ENCODE peak calls at places on chromosomes 3 and 15, in four cellular contexts. A is uterus, L is GM12865, G is A549. H is an unnamed sample.

GRCh38 chr15:49036650-49037545 is 9.3 kb downstream of the SECISBP2L start:
- DNase-seq in A (no peak), L (no peak), G (no peak), H (no peak)

GRCh38 chr15:81288040-81288439 is 35.9 kb downstream of the STARD5 start:
- DNase-seq in A (no peak), L (no peak), G (no peak), H (no peak)

GRCh38 chr3:186024210-186024609 is 84.7 kb downstream of the ETV5 start:
- DNase-seq in A (peak), L (no peak), G (no peak), H (no peak)

GRCh38 chr3:197331131-197331530 is 32.7 kb upstream of the DLG1 start:
- DNase-seq in A (no peak), L (peak), G (no peak), H (no peak)

GRCh38 chr3:15726043-15726442 is 71.7 kb downstream of the ANKRD28 start:
- DNase-seq in A (no peak), L (peak), G (no peak), H (peak)

GRCh38 chr3:105930733-105931132 is 61.9 kb upstream of the CBLB start:
- DNase-seq in A (no peak), L (no peak), G (no peak), H (no peak)

GRCh38 chr15:92954578-92954977 is 54.5 kb downstream of the CHD2 start:
- DNase-seq in A (no peak), L (peak), G (peak), H (no peak)

GRCh38 chr3:46398186-46398955 is 8.5 kb downstream of the CCR5AS start:
- DNase-seq in A (no peak), L (no peak), G (no peak), H (no peak)

GRCh38 chr15:60419752-60420151 is 22.0 kb upstream of the ANXA2 start:
- DNase-seq in A (no peak), L (no peak), G (no peak), H (no peak)

GRCh38 chr15:63110428-63111026 is 11.1 kb upstream of the LACTB start:
- DNase-seq in A (no peak), L (no peak), G (no peak), H (no peak)

GRCh38 chr3:10646531-10647335 is 141.3 kb upstream of the ATP2B2 start:
- DNase-seq in A (no peak), L (no peak), G (no peak), H (no peak)

GRCh38 chr3:66039590-66039887 is 821 bp upstream of the MAGI1 start:
- DNase-seq in A (peak), L (no peak), G (peak), H (peak)

GRCh38 chr3:13134166-13134878 is 61.1 kb upstream of the IQSEC1 start:
- DNase-seq in A (no peak), L (no peak), G (no peak), H (no peak)

GRCh38 chr3:136209921-136210320 is 13.8 kb upstream of the MSL2 start:
- DNase-seq in A (no peak), L (no peak), G (no peak), H (no peak)

GRCh38 chr3:169147246-169148008 is 516.1 kb downstream of the MECOM start:
- DNase-seq in A (no peak), L (no peak), G (peak), H (peak)

GRCh38 chr15:98958918-98959639 is 48.5 kb downstream of the PGPEP1L start:
- DNase-seq in A (no peak), L (no peak), G (no peak), H (no peak)

GRCh38 chr3:129560269-129560787 is 17.4 kb downstream of the H1-8 start:
- DNase-seq in A (peak), L (no peak), G (no peak), H (no peak)

GRCh38 chr3:152835311-152836102 is 576 bp downstream of the P2RY1 start:
- DNase-seq in A (peak), L (peak), G (peak), H (peak)

GRCh38 chr3:120192579-120192978 is 92.4 kb downstream of the GPR156 start:
- DNase-seq in A (no peak), L (no peak), G (no peak), H (no peak)

GRCh38 chr3:109647985-109648384 is 310.6 kb upstream of the DPPA4 start:
- DNase-seq in A (no peak), L (no peak), G (no peak), H (no peak)

GRCh38 chr15:101386006-101386405 is 91.0 kb upstream of the SNRPA1 start:
- DNase-seq in A (no peak), L (no peak), G (no peak), H (no peak)

GRCh38 chr15:22232675-22233074 is 152.3 kb downstream of the OR4M2 start:
- DNase-seq in A (no peak), L (no peak), G (no peak), H (no peak)

GRCh38 chr3:58526124-58526957 is 10.6 kb downstream of the ACOX2 start:
- DNase-seq in A (no peak), L (no peak), G (peak), H (no peak)

GRCh38 chr3:138948371-138949001 is 1.5 kb downstream of the FOXL2NB start:
- DNase-seq in A (no peak), L (no peak), G (no peak), H (no peak)

GRCh38 chr15:77865106-77865630 is 212.3 kb downstream of the TBC1D2B start:
- DNase-seq in A (peak), L (no peak), G (no peak), H (no peak)

GRCh38 chr3:127037423-127037841 is 54.5 kb downstream of the PLXNA1 start:
- DNase-seq in A (no peak), L (no peak), G (no peak), H (no peak)

GRCh38 chr15:98776607-98777281 is 128.4 kb downstream of the IGF1R start:
- DNase-seq in A (peak), L (peak), G (no peak), H (peak)

GRCh38 chr3:93984618-93985017 is 4.7 kb downstream of the ARL13B start:
- DNase-seq in A (no peak), L (no peak), G (no peak), H (no peak)
- TF ChIP-seq CTCF in A (no peak), L (no peak), G (no peak), H (no peak)

GRCh38 chr15:52464040-52464439 is 64.6 kb downstream of the MYO5A start:
- DNase-seq in A (no peak), L (no peak), G (no peak), H (no peak)

GRCh38 chr15:52464478-52464877 is 64.2 kb downstream of the MYO5A start:
- DNase-seq in A (no peak), L (peak), G (no peak), H (peak)

GRCh38 chr15:52466134-52466701 is 62.5 kb downstream of the MYO5A start:
- DNase-seq in A (no peak), L (peak), G (no peak), H (peak)

GRCh38 chr15:52462806-52463360 is 65.8 kb downstream of the MYO5A start:
- DNase-seq in A (no peak), L (peak), G (no peak), H (no peak)

DNA sequence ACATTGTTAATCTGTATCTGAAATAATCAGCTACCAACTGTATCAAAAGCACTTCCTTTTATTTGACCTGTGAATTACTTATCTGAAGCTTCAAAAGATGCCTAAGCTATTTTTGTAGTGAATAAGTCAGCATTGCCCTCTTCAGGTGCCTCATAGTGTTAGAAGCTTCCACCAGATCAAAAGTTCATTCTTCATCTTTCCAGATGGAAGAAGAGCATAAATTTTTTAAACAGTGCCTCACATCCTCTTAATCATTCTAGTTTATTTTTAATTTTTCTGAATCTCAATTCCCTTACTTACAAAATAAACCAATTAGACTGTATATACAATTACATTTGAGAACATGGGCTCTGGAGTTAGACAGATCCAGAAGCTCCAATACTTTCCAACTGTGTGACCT is 65.0 kb downstream of the MYO5A start:
- DNase-seq in A (no peak), L (peak), G (peak), H (peak)
- TF ChIP-seq CTCF in A (no peak), L (peak), G (peak), H (no peak)

DNA sequence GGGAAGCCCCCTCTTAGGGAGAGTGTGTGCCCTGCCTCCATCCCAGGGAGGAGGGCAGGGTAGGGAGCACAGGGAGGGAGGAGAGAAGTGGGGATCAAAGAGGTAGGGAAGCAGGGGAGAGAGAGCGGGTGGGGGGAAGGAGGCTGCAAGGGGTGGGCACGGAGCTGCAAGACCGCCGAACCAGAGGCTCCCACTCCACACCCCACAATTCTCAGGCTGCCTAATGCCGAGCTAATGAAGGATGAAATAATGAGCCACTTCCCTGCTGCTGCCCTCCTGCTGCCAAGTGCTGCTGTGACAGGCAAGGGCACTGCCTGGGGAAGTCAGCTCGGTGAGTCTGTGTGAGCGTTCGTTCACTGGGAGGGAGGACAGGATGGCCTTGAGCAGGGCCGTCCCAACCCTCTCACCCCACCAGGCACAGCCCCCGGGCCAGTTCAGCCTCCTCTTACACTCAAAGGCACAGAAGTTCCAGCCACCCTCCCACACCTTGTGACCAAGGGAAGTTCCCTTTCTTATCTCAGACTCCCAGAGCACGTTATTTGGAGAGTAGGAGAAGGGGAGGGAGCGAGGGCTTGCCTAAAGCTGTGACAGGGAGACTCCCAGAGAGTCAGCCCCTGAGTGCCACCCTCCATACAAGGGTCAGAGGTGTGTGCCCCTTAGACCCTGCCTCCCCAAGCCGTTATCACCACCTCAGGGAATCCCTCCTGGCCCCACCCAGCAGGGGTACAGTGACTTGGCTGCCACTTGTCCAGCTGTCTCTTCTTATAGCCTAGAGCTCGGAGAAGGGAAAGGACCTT is 12.4 kb downstream of the GLYCTK start:
- DNase-seq in A (peak), L (no peak), G (peak), H (peak)
- TF ChIP-seq CTCF in A (no peak), L (no peak), G (no peak), H (no peak)

DNA sequence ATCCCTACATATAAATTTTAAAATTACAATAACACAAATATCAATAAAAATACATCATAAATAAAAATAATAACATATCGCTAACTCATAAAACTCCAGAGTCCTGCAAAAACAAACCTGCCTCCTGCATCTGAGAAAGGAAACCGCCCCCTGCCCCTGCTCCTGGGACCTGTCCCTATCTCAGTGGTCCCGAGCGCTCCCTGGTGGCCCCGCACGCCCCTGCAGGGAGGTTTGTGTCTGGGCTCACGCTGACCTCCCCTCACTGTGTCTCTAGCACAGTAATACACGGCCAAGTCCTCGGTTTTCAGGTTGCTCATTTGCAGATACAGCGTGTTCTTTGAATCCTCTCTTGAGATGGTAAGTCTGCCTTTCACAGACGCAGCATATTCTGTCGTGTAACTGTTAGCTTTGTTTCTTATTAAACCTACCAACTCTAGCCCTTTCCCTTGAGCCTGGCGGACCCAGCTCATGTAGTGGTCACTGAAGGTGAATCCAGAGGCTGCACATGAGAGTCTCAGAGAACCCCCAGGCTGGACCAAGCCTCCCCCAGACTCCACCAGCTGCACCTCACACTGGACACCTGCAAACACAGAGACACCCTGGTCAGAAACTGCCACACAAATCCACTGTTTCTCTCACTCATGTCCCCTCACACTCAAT is 554.1 kb downstream of the GOLGA6L6 start:
- DNase-seq in A (no peak), L (no peak), G (no peak), H (no peak)
- TF ChIP-seq CTCF in A (no peak), L (no peak), G (no peak), H (no peak)

DNA sequence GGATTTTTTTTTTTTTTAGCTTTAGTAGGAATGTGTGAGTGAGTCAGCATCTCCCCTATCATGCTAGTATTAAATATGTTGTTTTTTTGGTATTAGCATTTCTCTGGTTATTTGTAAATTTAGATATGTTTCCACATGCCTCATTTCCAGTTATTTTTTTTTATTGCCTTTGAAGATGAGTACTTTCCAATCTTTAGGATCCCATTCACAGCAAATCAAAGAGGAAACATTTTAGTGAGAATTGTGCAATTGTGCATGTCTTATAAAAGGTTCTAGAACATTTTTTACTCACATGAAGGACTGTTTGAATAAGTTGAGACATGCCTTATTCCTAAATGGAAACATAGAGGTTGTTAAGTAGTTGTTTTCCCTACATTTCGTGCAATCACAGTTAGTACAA is 234.0 kb downstream of the LPP start:
- DNase-seq in A (no peak), L (no peak), G (no peak), H (no peak)
- TF ChIP-seq CTCF in A (no peak), L (no peak), G (no peak), H (no peak)

H was measured in GM20000.